ENCODE peak calls at places on chromosomes 6 and 20, in four cellular contexts. V, T, S and H are unnamed samples.

GRCh38 chr20:51604851-51605250 is 62.3 kb upstream of the NFATC2 start:
- DNase-seq in S (no peak), T (no peak), V (no peak), H (no peak)

GRCh38 chr6:142868917-142869316 is 76.1 kb downstream of the HIVEP2 start:
- DNase-seq in S (no peak), T (no peak), V (peak; percentile 40), H (no peak)

GRCh38 chr20:18164356-18164755 is 26.7 kb downstream of the KAT14 start:
- DNase-seq in S (no peak), T (no peak), V (peak; percentile 43), H (no peak)

GRCh38 chr6:160374836-160375560 is 26.8 kb downstream of the SLC22A3 start:
- DNase-seq in T (no peak), S (no peak), V (no peak), H (no peak)

GRCh38 chr6:63734923-63735322 is 99.3 kb downstream of the PHF3 start:
- DNase-seq in T (no peak), V (no peak), S (peak; percentile 20), H (no peak)

GRCh38 chr20:14879020-14879697 is 541.7 kb upstream of the FLRT3 start:
- DNase-seq in S (peak; percentile 95), T (no peak), V (peak; percentile 32), H (no peak)

GRCh38 chr20:43787937-43788336 is 61.1 kb upstream of the GTSF1L start:
- DNase-seq in T (no peak), V (no peak), S (no peak), H (no peak)

GRCh38 chr6:119495230-119495683 is 145.7 kb upstream of the MAN1A1 start:
- DNase-seq in V (no peak), T (peak; percentile 64), S (no peak), H (no peak)

GRCh38 chr20:63402860-63403220 is 41.7 kb upstream of the CHRNA4 start:
- DNase-seq in V (no peak), S (no peak), T (no peak), H (no peak)

GRCh38 chr6:145865175-145865574 is 50.6 kb upstream of the FBXO30 start:
- DNase-seq in S (no peak), V (no peak), T (no peak), H (no peak)

GRCh38 chr6:131955192-131955591 is 4.0 kb upstream of the CCN2 start:
- DNase-seq in S (no peak), V (no peak), T (no peak), H (no peak)

GRCh38 chr6:13368079-13368478 is 39.7 kb upstream of the TBC1D7 start:
- DNase-seq in T (no peak), S (no peak), V (no peak), H (no peak)

GRCh38 chr6:111113731-111114438 is 26.6 kb downstream of the SLC16A10 start:
- DNase-seq in T (peak; percentile 59), S (no peak), V (peak; percentile 64), H (peak; percentile 75)

GRCh38 chr20:57831326-57831991 is 121.6 kb upstream of the PMEPA1 start:
- DNase-seq in S (no peak), T (no peak), V (no peak), H (no peak)

GRCh38 chr6:127576874-127577273 is at the start of gene C6orf58:
- DNase-seq in T (no peak), S (no peak), V (no peak), H (no peak)

GRCh38 chr6:154937306-154938244 is 57.5 kb upstream of the TIAM2 start:
- DNase-seq in V (no peak), S (no peak), T (no peak), H (no peak)

GRCh38 chr20:43921227-43921780 is 6.7 kb downstream of the TOX2 start:
- DNase-seq in S (no peak), T (no peak), V (no peak), H (no peak)

GRCh38 chr20:51812861-51813260 is 10.5 kb upstream of the SALL4 start:
- DNase-seq in T (no peak), S (no peak), V (no peak), H (no peak)

GRCh38 chr6:36956111-36956820 is 1.7 kb downstream of the PI16 start:
- DNase-seq in V (no peak), T (no peak), S (peak; percentile 51), H (peak; percentile 61)

GRCh38 chr6:156102129-156102528 is 646.5 kb upstream of the NOX3 start:
- DNase-seq in T (no peak), S (no peak), V (peak; percentile 1), H (no peak)

GRCh38 chr20:53529658-53530057 is 64.0 kb downstream of the ZNF217 start:
- DNase-seq in T (no peak), V (no peak), S (no peak), H (no peak)

GRCh38 chr20:7790189-7790588 is 150.1 kb downstream of the HAO1 start:
- DNase-seq in S (no peak), V (peak; percentile 46), T (no peak), H (no peak)

GRCh38 chr20:61685462-61685861 is 380.2 kb downstream of the TAF4 start:
- DNase-seq in S (no peak), T (no peak), V (no peak), H (no peak)

GRCh38 chr20:54221996-54222890 is 14.4 kb downstream of the PFDN4 start:
- DNase-seq in S (no peak), V (no peak), T (peak; percentile 39), H (no peak)

GRCh38 chr20:16864069-16864468 is 115.9 kb downstream of the OTOR start:
- DNase-seq in T (peak; percentile 31), S (no peak), V (no peak), H (no peak)

GRCh38 chr6:134753001-134753400 is 196.9 kb downstream of the ALDH8A1 start:
- DNase-seq in S (no peak), T (no peak), V (no peak), H (no peak)

GRCh38 chr6:72825265-72825918 is 203.5 kb downstream of the KCNQ5 start:
- DNase-seq in V (peak; percentile 76), T (no peak), S (peak; percentile 5), H (no peak)

GRCh38 chr6:100463685-100464161 is 998 bp downstream of the SIM1 start:
- DNase-seq in S (no peak), V (no peak), T (no peak), H (no peak)

GRCh38 chr6:153096031-153096430 is 35.1 kb downstream of the RGS17 start:
- DNase-seq in V (no peak), T (no peak), S (no peak), H (no peak)

GRCh38 chr6:7247828-7248227 is 65.2 kb downstream of the SSR1 start:
- DNase-seq in V (no peak), S (no peak), T (no peak), H (no peak)

GRCh38 chr6:7245668-7246393 is 67.2 kb downstream of the SSR1 start:
- DNase-seq in S (no peak), T (peak; percentile 20), V (no peak), H (no peak)

GRCh38 chr6:7249391-7249790 is 63.6 kb downstream of the SSR1 start:
- DNase-seq in V (no peak), S (no peak), T (no peak), H (no peak)

GRCh38 chr6:7247179-7247456 is 65.9 kb downstream of the SSR1 start:
- DNase-seq in S (no peak), T (no peak), V (no peak), H (no peak)

GRCh38 chr6:7246401-7247178 is 66.4 kb downstream of the SSR1 start:
- DNase-seq in V (no peak), S (no peak), T (no peak), H (no peak)
- TF ChIP-seq CTCF in V (no peak), S (no peak), T (no peak), H (no peak)

GRCh38 chr20:41879151-41879550 is 261.0 kb upstream of the CHD6 start:
- DNase-seq in T (no peak), V (no peak), S (no peak), H (no peak)
- TF ChIP-seq CTCF in T (no peak), V (no peak), S (no peak), H (no peak)

GRCh38 chr6:53294095-53294494 is 54.7 kb downstream of the ELOVL5 start:
- DNase-seq in T (no peak), S (no peak), V (peak; percentile 25), H (no peak)
- TF ChIP-seq CTCF in T (peak; percentile 39), S (no peak), V (peak; percentile 63), H (peak; percentile 44)

GRCh38 chr6:125192610-125192930 is 39.0 kb downstream of the TPD52L1 start:
- DNase-seq in V (no peak), T (no peak), S (no peak), H (no peak)
- TF ChIP-seq CTCF in V (no peak), T (no peak), S (peak; percentile 25), H (no peak)